ENCODE peak calls at places on chromosome 3, in four cellular contexts. K is upper lobe of right lung, F is right cardiac atrium, J is HTR-8/SVneo. Z is an unnamed sample.

GRCh38 chr3:183653209-183654064 is 18.0 kb downstream of the KLHL24 start:
- DNase-seq in J (no peak), F (no peak), K (no peak), Z (no peak)

GRCh38 chr3:5231536-5231935 is 44.0 kb downstream of the EDEM1 start:
- DNase-seq in J (no peak), K (no peak), F (no peak), Z (no peak)

GRCh38 chr3:138578141-138578540 is 15.9 kb downstream of the CEP70 start:
- DNase-seq in J (no peak), F (no peak), K (no peak), Z (no peak)

GRCh38 chr3:18840535-18841137 is 307.7 kb upstream of the KCNH8 start:
- DNase-seq in F (no peak), K (no peak), J (no peak), Z (no peak)

GRCh38 chr3:13788522-13789424 is 91.1 kb downstream of the WNT7A start:
- DNase-seq in K (peak), F (no peak), J (no peak), Z (no peak)

GRCh38 chr3:64595253-64595694 is 92.5 kb downstream of the ADAMTS9 start:
- DNase-seq in K (no peak), J (no peak), F (peak), Z (peak)

GRCh38 chr3:180870008-180870733 is 42.3 kb upstream of the FXR1 start:
- DNase-seq in F (peak), J (no peak), K (peak), Z (peak)

GRCh38 chr3:41330465-41330864 is 131.2 kb downstream of the CTNNB1 start:
- DNase-seq in F (no peak), K (no peak), J (no peak), Z (no peak)

GRCh38 chr3:127395663-127396320 is 107.9 kb upstream of the PRR20G start:
- DNase-seq in K (peak), J (no peak), F (no peak), Z (no peak)

Z was measured in Right ventricle myocardium superior.